ENCODE peak calls at places on chromosomes 1 and 21, in five cellular contexts. O is lower leg skin, X is upper lobe of right lung, B is NB4, D is HFF-Myc. G is an unnamed sample.
A peak's percentile ranks its signal among the peaks of the same experiment; 100 is the strongest.

GRCh38 chr1:154968731-154969130 is 1.8 kb downstream of the SHC1 start:
- DNase-seq in O (no peak), X (no peak), B (no peak), D (no peak), G (no peak)

GRCh38 chr1:99176753-99177152 is 87.5 kb upstream of the PLPPR4 start:
- DNase-seq in O (no peak), X (no peak), B (no peak), D (no peak), G (no peak)

GRCh38 chr1:156550346-156550745 is 22.0 kb downstream of the IQGAP3 start:
- DNase-seq in O (no peak), X (no peak), B (no peak), D (no peak), G (no peak)

GRCh38 chr1:58340156-58340555 is 206.4 kb downstream of the OMA1 start:
- DNase-seq in O (no peak), X (no peak), B (no peak), D (no peak), G (no peak)

GRCh38 chr1:3501856-3502665 is 47.6 kb downstream of the ARHGEF16 start:
- DNase-seq in O (peak; percentile 93), X (peak; percentile 83), B (peak; percentile 72), D (no peak), G (no peak)

GRCh38 chr1:36366091-36366661 is 19.5 kb downstream of the STK40 start:
- DNase-seq in O (no peak), X (no peak), B (no peak), D (no peak), G (no peak)

GRCh38 chr1:165364432-165365133 is 8.1 kb upstream of the LMX1A start:
- DNase-seq in O (peak; percentile 95), X (no peak), B (no peak), D (peak; percentile 54), G (no peak)

GRCh38 chr1:9593492-9594465 is 5.1 kb downstream of the TMEM201 start:
- DNase-seq in O (no peak), X (peak; percentile 71), B (peak; percentile 87), D (peak; percentile 68), G (no peak)

GRCh38 chr21:46065993-46066842 is 31.7 kb upstream of the COL6A2 start:
- DNase-seq in O (peak; percentile 84), X (no peak), B (no peak), D (no peak), G (no peak)

GRCh38 chr1:88935522-88936222 is 44.3 kb upstream of the GTF2B start:
- DNase-seq in O (no peak), X (no peak), B (peak; percentile 54), D (peak; percentile 3), G (no peak)

GRCh38 chr1:94949681-94950661 is 23.1 kb upstream of the CNN3 start:
- DNase-seq in O (no peak), X (no peak), B (no peak), D (no peak), G (no peak)

GRCh38 chr1:220700591-220701179 is 10.5 kb downstream of the C1orf115 start:
- DNase-seq in O (no peak), X (no peak), B (no peak), D (no peak), G (no peak)

GRCh38 chr1:112581530-112582192 is 37.3 kb downstream of the ST7L start:
- DNase-seq in O (no peak), X (no peak), B (no peak), D (no peak), G (no peak)

GRCh38 chr1:246450485-246451251 is 56.4 kb downstream of the SMYD3 start:
- DNase-seq in O (no peak), X (no peak), B (peak; percentile 49), D (no peak), G (no peak)

GRCh38 chr1:240965581-240966091 is 353.7 kb upstream of the GREM2 start:
- DNase-seq in O (no peak), X (no peak), B (no peak), D (peak; percentile 32), G (no peak)

GRCh38 chr1:2533356-2533755 is 3.3 kb upstream of the HES5 start:
- DNase-seq in O (no peak), X (no peak), B (no peak), D (no peak), G (no peak)

GRCh38 chr1:46301406-46302090 is 1.9 kb downstream of the LRRC41 start:
- DNase-seq in O (peak; percentile 91), X (peak; percentile 85), B (peak; percentile 76), D (no peak), G (no peak)

GRCh38 chr1:180160362-180160761 is 5.7 kb downstream of the QSOX1 start:
- DNase-seq in O (no peak), X (no peak), B (peak; percentile 82), D (no peak), G (no peak)

GRCh38 chr1:18840145-18840544 is 19.3 kb downstream of the TAS1R2 start:
- DNase-seq in O (no peak), X (no peak), B (no peak), D (no peak), G (no peak)

GRCh38 chr1:20689645-20690056 is 28.2 kb downstream of the KIF17 start:
- DNase-seq in O (no peak), X (no peak), B (no peak), D (no peak), G (no peak)

DNA sequence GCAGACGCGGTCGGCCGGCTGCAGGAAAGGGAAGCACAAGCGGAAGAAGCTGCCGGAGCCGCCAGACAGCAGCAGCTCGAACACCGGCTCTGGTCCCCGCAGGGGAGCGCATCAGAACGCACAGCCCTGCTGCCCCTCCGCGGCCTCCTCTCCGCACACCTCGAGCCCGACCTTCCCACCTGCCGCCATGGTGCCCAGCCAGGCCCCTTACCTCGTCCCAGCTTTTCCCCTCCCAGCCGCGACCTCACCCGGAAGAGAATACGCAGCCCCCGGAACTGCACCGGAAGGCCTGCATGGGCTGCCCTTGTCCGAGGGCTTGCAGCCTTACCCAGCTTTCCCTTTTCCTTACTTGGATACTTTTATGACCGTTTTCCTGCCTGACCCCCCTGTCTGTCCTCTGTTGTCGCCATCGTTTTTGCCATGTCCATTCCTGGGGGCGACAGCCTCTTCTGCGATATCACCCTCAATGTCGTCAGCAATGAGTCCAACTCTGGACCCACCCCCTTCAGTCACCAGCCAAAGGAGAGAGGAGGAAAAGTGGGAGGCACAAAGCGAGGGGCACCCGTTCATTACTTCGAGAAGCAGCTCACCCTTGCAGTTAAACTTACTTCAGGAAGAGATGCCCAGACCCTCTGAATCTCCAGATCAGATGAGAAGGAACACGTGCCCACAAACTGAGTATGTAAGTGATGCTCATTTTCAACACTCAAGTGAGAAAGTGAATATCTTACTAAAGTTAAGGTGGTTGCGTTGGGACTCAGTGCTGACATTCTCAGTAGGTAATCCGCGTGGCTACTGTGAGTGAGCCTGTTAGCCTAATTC is 25.5 kb downstream of the UTS2 start:
- DNase-seq in O (no peak), X (no peak), B (peak; percentile 70), D (no peak), G (no peak)
- H3K4me3 ChIP-seq in O (no peak overlapping the region), X (peak overlapping the region; percentile 25), B (peak overlapping the region; percentile 86), D (no peak overlapping the region), G (peak overlapping the region; percentile 68)

GRCh38 chr1:93681549-93682412 is at the start of gene BCAR3:
- DNase-seq in O (peak; percentile 93), X (peak; percentile 90), B (peak; percentile 51), D (no peak), G (no peak)
- TF ChIP-seq CTCF in O (no peak), X (peak; percentile 27), B (no peak), D (no peak), G (peak; percentile 37)

GRCh38 chr1:235090406-235091069 is 38.1 kb downstream of the TOMM20 start:
- DNase-seq in O (peak; percentile 76), X (no peak), B (no peak), D (no peak), G (no peak)
- H3K4me3 ChIP-seq in O (no peak overlapping the region), X (no peak overlapping the region), B (no peak overlapping the region), D (no peak overlapping the region), G (no peak overlapping the region)

GRCh38 chr1:210185063-210185462 is 47.5 kb upstream of the SERTAD4 start:
- DNase-seq in O (no peak), X (no peak), B (no peak), D (no peak), G (no peak)

DNA sequence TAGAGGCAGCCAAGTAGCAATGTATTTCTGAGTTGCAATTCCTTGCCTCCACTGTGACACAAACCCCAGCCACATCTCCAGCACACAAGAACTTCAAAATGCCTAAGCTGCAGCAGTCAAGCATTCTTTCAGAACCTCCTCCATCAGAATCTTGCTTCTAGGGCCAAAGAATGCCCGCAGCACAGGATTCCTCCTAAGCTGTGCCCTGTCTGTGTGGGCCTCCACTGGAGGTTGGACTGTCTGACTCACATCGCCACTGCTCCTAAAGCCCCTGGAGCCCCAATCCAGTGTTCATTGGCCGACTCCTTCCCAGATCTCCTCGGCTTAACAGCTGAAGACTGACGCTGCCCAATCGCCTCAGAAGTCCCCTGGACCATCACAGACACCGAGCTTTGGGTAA is 43.2 kb upstream of the SERTAD4 start:
- DNase-seq in O (no peak), X (no peak), B (no peak), D (no peak), G (no peak)
- TF ChIP-seq CTCF in O (no peak), X (no peak), B (no peak), D (no peak), G (no peak)

DNA sequence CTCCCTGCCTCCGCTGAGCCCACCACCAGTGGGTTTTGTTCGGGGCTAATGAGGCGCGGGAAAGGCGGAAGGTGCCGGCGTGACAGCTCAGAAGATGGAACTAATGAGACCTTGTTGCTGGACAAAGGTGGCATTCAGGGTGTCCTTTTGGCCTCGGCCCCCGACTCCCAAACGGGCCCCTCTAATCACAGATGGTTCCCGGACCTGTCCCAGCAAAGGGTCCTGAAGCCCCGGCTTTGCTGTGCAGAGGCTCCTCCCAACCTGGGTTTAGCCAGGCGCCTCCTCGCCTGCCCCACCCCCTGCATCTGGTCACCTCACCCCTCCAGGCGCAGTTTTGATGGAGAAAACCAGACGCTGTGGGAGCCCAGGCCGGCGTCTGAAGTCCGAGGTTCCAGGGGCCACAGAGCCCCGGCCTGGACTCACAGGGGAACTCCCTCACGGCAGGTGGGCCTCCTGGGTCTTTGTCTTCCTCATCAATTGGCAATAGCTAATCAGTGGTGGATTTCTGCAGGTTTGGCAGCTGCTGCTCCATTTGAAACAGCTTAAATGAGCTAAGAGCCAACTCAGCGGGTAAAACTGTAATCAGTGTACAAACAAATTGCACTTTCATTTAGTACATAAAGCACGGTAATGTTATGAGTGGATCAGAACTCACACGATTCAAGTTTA is 44.3 kb upstream of the ADARB1 start:
- DNase-seq in O (peak; percentile 88), X (no peak), B (no peak), D (no peak), G (no peak)
- H3K4me3 ChIP-seq in O (no peak overlapping the region), X (no peak overlapping the region), B (no peak overlapping the region), D (no peak overlapping the region), G (peak overlapping the region; percentile 3)

GRCh38 chr21:44360174-44360573 is 6.8 kb downstream of the TRPM2 start:
- DNase-seq in O (no peak), X (no peak), B (peak; percentile 80), D (no peak), G (no peak)
- TF ChIP-seq CTCF in O (no peak), X (peak; percentile 7), B (no peak), D (no peak), G (no peak)